ENCODE peak calls at places on chromosomes 5 and 9, in four cellular contexts. One of them, this sample, is unnamed.

GRCh38 chr5:154221371-154221896 is 30.9 kb downstream of the GALNT10 start:
- DNase-seq in fibroblast of lung: peak; percentile 74
- DNase-seq in spleen: no peak
- DNase-seq in K562: no peak
- DNase-seq in this sample: peak; percentile 95

GRCh38 chr5:80010754-80011392 is 19.8 kb upstream of the MTX3 start:
- DNase-seq in fibroblast of lung: no peak
- DNase-seq in spleen: no peak
- DNase-seq in K562: no peak
- DNase-seq in this sample: no peak

GRCh38 chr5:155313518-155313917 is 300.0 kb downstream of the KIF4B start:
- DNase-seq in spleen: no peak
- DNase-seq in K562: no peak
- DNase-seq in fibroblast of lung: no peak
- DNase-seq in this sample: no peak

GRCh38 chr9:76414656-76415055 is 20.4 kb upstream of the RFK start:
- DNase-seq in K562: no peak
- DNase-seq in spleen: no peak
- DNase-seq in fibroblast of lung: peak; percentile 70
- DNase-seq in this sample: no peak

GRCh38 chr5:93581738-93582414 is 857 bp upstream of the NR2F1-AS1 start:
- DNase-seq in fibroblast of lung: peak; percentile 92
- DNase-seq in spleen: no peak
- DNase-seq in K562: no peak
- DNase-seq in this sample: no peak

GRCh38 chr5:146032911-146033310 is 72.5 kb downstream of the PLAC8L1 start:
- DNase-seq in fibroblast of lung: no peak
- DNase-seq in spleen: no peak
- DNase-seq in K562: no peak
- DNase-seq in this sample: no peak

GRCh38 chr9:86563350-86563749 is 209.1 kb upstream of the TUT7 start:
- DNase-seq in fibroblast of lung: peak; percentile 26
- DNase-seq in K562: no peak
- DNase-seq in spleen: no peak
- DNase-seq in this sample: no peak

GRCh38 chr9:113988951-113989780 is 88.9 kb downstream of the AMBP start:
- DNase-seq in K562: no peak
- DNase-seq in spleen: no peak
- DNase-seq in fibroblast of lung: peak; percentile 59
- DNase-seq in this sample: no peak

GRCh38 chr9:23769307-23769935 is 56.6 kb downstream of the ELAVL2 start:
- DNase-seq in spleen: no peak
- DNase-seq in fibroblast of lung: no peak
- DNase-seq in K562: no peak
- DNase-seq in this sample: peak; percentile 17

GRCh38 chr5:179729727-179730126 is 2.9 kb upstream of the MAML1 start:
- DNase-seq in K562: no peak
- DNase-seq in fibroblast of lung: no peak
- DNase-seq in spleen: no peak
- DNase-seq in this sample: no peak

GRCh38 chr9:1980387-1980786 is 34.8 kb upstream of the SMARCA2 start:
- DNase-seq in K562: no peak
- DNase-seq in fibroblast of lung: no peak
- DNase-seq in spleen: no peak
- DNase-seq in this sample: no peak

GRCh38 chr9:100216178-100216787 is 117.2 kb downstream of the INVS start:
- DNase-seq in spleen: no peak
- DNase-seq in fibroblast of lung: peak; percentile 72
- DNase-seq in K562: peak; percentile 66
- DNase-seq in this sample: no peak

GRCh38 chr5:128101676-128102075 is 18.1 kb downstream of the SLC12A2 start:
- DNase-seq in fibroblast of lung: no peak
- DNase-seq in K562: no peak
- DNase-seq in spleen: no peak
- DNase-seq in this sample: no peak

GRCh38 chr5:170634236-170634990 is 130.6 kb downstream of the KCNIP1 start:
- DNase-seq in fibroblast of lung: no peak
- DNase-seq in spleen: peak; percentile 15
- DNase-seq in K562: no peak
- DNase-seq in this sample: no peak

GRCh38 chr9:130372057-130372456 is 72.7 kb upstream of the ASS1 start:
- DNase-seq in spleen: no peak
- DNase-seq in K562: no peak
- DNase-seq in fibroblast of lung: no peak
- DNase-seq in this sample: no peak

GRCh38 chr5:175690586-175690985 is 32.7 kb downstream of the HRH2 start:
- DNase-seq in fibroblast of lung: no peak
- DNase-seq in spleen: peak; percentile 41
- DNase-seq in K562: no peak
- DNase-seq in this sample: no peak

GRCh38 chr5:56356121-56356875 is 123.2 kb upstream of the ANKRD55 start:
- DNase-seq in spleen: no peak
- DNase-seq in fibroblast of lung: no peak
- DNase-seq in K562: no peak
- DNase-seq in this sample: no peak

GRCh38 chr9:129495422-129496186 is 125.3 kb downstream of the C9orf50 start:
- DNase-seq in K562: peak; percentile 98
- DNase-seq in spleen: peak; percentile 93
- DNase-seq in fibroblast of lung: peak; percentile 88
- DNase-seq in this sample: no peak

GRCh38 chr5:125064610-125065009 is 318.2 kb upstream of the ZNF608 start:
- DNase-seq in spleen: no peak
- DNase-seq in K562: no peak
- DNase-seq in fibroblast of lung: no peak
- DNase-seq in this sample: no peak

GRCh38 chr5:142446131-142446959 is 121.5 kb upstream of the SPRY4 start:
- DNase-seq in fibroblast of lung: peak; percentile 89
- DNase-seq in K562: peak; percentile 26
- DNase-seq in spleen: no peak
- DNase-seq in this sample: no peak

GRCh38 chr9:10678010-10678409 is 65.2 kb upstream of the PTPRD start:
- DNase-seq in K562: no peak
- DNase-seq in fibroblast of lung: no peak
- DNase-seq in spleen: no peak
- DNase-seq in this sample: no peak

GRCh38 chr9:101226161-101226560 is 158.6 kb downstream of the BAAT start:
- DNase-seq in spleen: no peak
- DNase-seq in K562: no peak
- DNase-seq in fibroblast of lung: no peak
- DNase-seq in this sample: no peak

GRCh38 chr9:6467006-6467625 is 54.1 kb downstream of the UHRF2 start:
- DNase-seq in fibroblast of lung: no peak
- DNase-seq in K562: no peak
- DNase-seq in spleen: no peak
- DNase-seq in this sample: no peak

GRCh38 chr5:103674739-103675138 is 112.2 kb upstream of the NUDT12 start:
- DNase-seq in spleen: no peak
- DNase-seq in K562: no peak
- DNase-seq in fibroblast of lung: peak; percentile 19
- DNase-seq in this sample: no peak
- TF ChIP-seq CTCF in spleen: no peak
- TF ChIP-seq CTCF in K562: no peak
- TF ChIP-seq CTCF in fibroblast of lung: no peak
- TF ChIP-seq CTCF in this sample: no peak

DNA sequence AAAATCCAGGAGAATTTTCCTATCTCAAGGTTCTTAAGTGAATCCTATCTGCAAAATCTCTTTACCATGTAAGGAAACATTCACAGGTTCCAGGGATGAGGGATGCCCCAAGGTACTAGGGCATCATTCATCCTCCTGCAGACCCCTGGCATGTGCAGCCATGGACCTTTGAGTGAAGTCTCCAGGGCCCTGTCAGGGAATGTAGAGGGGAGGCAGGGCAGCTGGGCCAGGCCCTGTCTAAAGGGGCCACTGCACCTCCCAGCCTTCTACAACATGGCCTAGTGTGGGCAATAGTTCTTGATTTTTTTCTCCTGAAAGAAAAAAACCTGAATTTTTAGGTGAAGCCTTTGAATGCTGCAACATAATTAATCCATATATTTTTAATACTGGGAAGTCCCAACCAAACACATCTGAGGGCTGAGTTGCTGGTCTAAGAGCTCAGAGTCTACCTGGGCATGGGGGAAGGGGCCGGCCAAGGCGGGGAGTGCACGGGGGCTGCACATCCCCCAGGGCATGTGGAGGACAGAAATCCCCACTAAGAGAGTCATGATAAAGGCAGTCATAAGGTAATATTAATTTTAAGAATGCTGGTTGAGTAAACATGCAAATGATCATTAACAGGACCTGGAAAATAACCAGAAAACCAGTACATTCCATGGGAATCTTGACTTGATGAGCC is 63.1 kb downstream of the SEMA4D start:
- DNase-seq in K562: no peak
- DNase-seq in fibroblast of lung: no peak
- DNase-seq in spleen: peak; percentile 42
- DNase-seq in this sample: no peak
- H3K4me3 ChIP-seq in K562: no peak overlapping the region
- H3K4me3 ChIP-seq in fibroblast of lung: no peak overlapping the region
- H3K4me3 ChIP-seq in spleen: no peak overlapping the region
- H3K4me3 ChIP-seq in this sample: no peak overlapping the region

DNA sequence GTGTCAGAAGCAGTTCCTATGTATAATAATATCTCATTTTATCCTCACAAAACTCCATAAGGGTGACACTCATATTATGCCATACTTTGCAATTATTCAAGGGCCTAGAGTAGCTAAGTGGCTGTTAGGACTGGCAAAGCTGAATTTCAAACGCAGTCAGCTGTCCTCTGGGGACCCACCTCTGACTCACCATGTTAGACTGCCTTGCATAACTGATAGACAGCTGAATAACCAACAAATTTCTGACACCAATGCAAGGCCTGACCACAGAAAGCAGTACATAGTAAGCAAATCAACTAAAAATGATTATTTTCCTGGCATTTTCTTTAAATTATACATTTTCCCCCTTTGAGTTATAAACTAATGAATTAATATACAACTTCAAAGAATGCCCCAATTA is 251.6 kb upstream of the PTGER4 start:
- DNase-seq in fibroblast of lung: peak; percentile 83
- DNase-seq in K562: no peak
- DNase-seq in spleen: no peak
- DNase-seq in this sample: no peak
- TF ChIP-seq CTCF in fibroblast of lung: no peak
- TF ChIP-seq CTCF in K562: no peak
- TF ChIP-seq CTCF in spleen: no peak
- TF ChIP-seq CTCF in this sample: no peak

GRCh38 chr5:134511796-134512660 is 13.4 kb upstream of the JADE2 start:
- DNase-seq in fibroblast of lung: peak; percentile 88
- DNase-seq in K562: peak; percentile 37
- DNase-seq in spleen: no peak
- DNase-seq in this sample: no peak
- H3K4me3 ChIP-seq in fibroblast of lung: no peak overlapping the region
- H3K4me3 ChIP-seq in K562: no peak overlapping the region
- H3K4me3 ChIP-seq in spleen: no peak overlapping the region
- H3K4me3 ChIP-seq in this sample: no peak overlapping the region

DNA sequence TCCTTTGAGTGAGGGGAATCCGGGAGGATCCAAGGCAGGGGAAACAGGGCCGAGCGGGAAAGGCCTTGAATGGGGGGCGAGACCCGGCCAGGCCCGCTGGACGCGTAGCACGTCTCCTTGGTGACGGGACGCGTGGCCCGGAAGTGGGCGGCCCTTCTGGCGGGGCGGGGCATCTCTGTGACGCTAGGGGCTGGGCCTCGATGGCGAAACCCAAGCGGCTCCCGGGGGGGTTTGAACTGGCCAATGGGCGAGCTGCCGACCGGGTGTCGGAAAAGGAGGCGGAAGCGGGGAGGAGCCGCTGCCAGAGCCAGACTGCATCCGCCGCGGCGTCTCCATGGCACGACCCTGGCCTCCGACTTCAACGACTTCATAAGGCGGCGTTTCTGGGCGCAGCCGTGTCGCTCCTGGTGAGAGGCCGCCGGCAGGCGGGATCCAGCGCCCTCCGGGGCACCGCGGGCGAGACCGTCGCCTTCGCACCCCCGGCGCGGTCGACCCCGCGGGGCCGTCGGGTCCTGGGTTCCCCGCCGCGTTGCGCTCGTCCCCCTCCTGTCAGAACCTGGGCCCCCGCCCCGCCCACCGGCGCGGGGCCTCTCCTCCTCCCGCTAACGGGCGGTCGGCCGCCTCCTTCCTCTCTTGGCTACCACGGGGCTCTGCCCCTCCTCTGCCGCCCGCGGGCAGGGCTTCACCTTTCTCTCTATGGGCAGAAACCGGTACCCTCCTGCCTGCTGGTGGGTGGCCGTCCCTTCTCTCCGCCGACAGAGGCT is at the start of gene ODF2:
- DNase-seq in K562: peak; percentile 99
- DNase-seq in fibroblast of lung: peak; percentile 92
- DNase-seq in spleen: peak; percentile 99
- DNase-seq in this sample: peak; percentile 49
- TF ChIP-seq CTCF in K562: peak; percentile 1
- TF ChIP-seq CTCF in fibroblast of lung: no peak
- TF ChIP-seq CTCF in spleen: no peak
- TF ChIP-seq CTCF in this sample: no peak

GRCh38 chr5:78779262-78779661 is 130.7 kb upstream of the LHFPL2 start:
- DNase-seq in spleen: no peak
- DNase-seq in fibroblast of lung: peak; percentile 59
- DNase-seq in K562: no peak
- DNase-seq in this sample: no peak

GRCh38 chr5:78778538-78778937 is 130.0 kb upstream of the LHFPL2 start:
- DNase-seq in fibroblast of lung: peak; percentile 92
- DNase-seq in spleen: no peak
- DNase-seq in K562: no peak
- DNase-seq in this sample: no peak

GRCh38 chr5:78777901-78778300 is 129.3 kb upstream of the LHFPL2 start:
- DNase-seq in K562: peak; percentile 28
- DNase-seq in spleen: no peak
- DNase-seq in fibroblast of lung: no peak
- DNase-seq in this sample: no peak

GRCh38 chr5:78773655-78774054 is 125.1 kb upstream of the LHFPL2 start:
- DNase-seq in K562: no peak
- DNase-seq in spleen: no peak
- DNase-seq in fibroblast of lung: no peak
- DNase-seq in this sample: no peak

GRCh38 chr5:78776637-78777036 is 128.1 kb upstream of the LHFPL2 start:
- DNase-seq in fibroblast of lung: no peak
- DNase-seq in spleen: no peak
- DNase-seq in K562: no peak
- DNase-seq in this sample: no peak
- H3K4me3 ChIP-seq in fibroblast of lung: no peak overlapping the region
- H3K4me3 ChIP-seq in spleen: no peak overlapping the region
- H3K4me3 ChIP-seq in K562: no peak overlapping the region
- H3K4me3 ChIP-seq in this sample: no peak overlapping the region

GRCh38 chr9:104927912-104928740 is at the start of gene ABCA1:
- DNase-seq in K562: peak; percentile 32
- DNase-seq in fibroblast of lung: peak; percentile 87
- DNase-seq in spleen: peak; percentile 96
- DNase-seq in this sample: no peak
- TF ChIP-seq CTCF in K562: no peak
- TF ChIP-seq CTCF in fibroblast of lung: no peak
- TF ChIP-seq CTCF in spleen: no peak
- TF ChIP-seq CTCF in this sample: no peak

GRCh38 chr9:87958591-87958990 is 15.7 kb downstream of the CDK20 start:
- DNase-seq in fibroblast of lung: no peak
- DNase-seq in spleen: no peak
- DNase-seq in K562: no peak
- DNase-seq in this sample: no peak
- H3K4me3 ChIP-seq in fibroblast of lung: no peak overlapping the region
- H3K4me3 ChIP-seq in spleen: no peak overlapping the region
- H3K4me3 ChIP-seq in K562: no peak overlapping the region
- H3K4me3 ChIP-seq in this sample: no peak overlapping the region

This sample was measured in AG04449.